ENCODE peak calls at places on chromosomes 5 and 9, in seven cellular contexts. N is GM13977; R is sciatic nerve; I is DMS 273 treated with DMSO at 0.1 percent for 48 hours; T is kidney glomerular epithelial cell; P is activated CD4-positive, CD25-positive, alpha-beta regulatory T cell treated with anti-CD3 and anti-CD28 coated beads, Interleukin-2, amount 50 U/mL, for 16 hours; C is left ventricle myocardium superior. E is an unnamed sample.

GRCh38 chr9:131714161-131714646 is 25.7 kb downstream of the RAPGEF1 start:
- DNase-seq in P (no peak), T (peak), C (peak), I (no peak), N (no peak), R (no peak), E (no peak)

GRCh38 chr9:88988796-88989641 is 2.2 kb upstream of the S1PR3 start:
- DNase-seq in T (peak), C (no peak), I (no peak), R (no peak), P (no peak), N (peak), E (no peak)

GRCh38 chr5:1017691-1018455 is 9.3 kb downstream of the NKD2 start:
- DNase-seq in C (peak), R (no peak), P (no peak), T (no peak), N (no peak), I (no peak), E (no peak)

GRCh38 chr5:36655171-36655570 is 48.8 kb downstream of the SLC1A3 start:
- DNase-seq in T (no peak), P (no peak), R (no peak), I (no peak), N (no peak), C (no peak), E (no peak)

GRCh38 chr9:16869961-16870605 is 387 bp downstream of the BNC2 start:
- DNase-seq in N (no peak), R (no peak), C (peak), I (no peak), P (no peak), T (peak), E (no peak)

GRCh38 chr9:84024041-84024575 is 43.5 kb downstream of the RMI1 start:
- DNase-seq in I (no peak), C (no peak), T (no peak), R (no peak), N (no peak), P (no peak), E (no peak)

GRCh38 chr9:10173561-10173960 is 439.2 kb downstream of the PTPRD start:
- DNase-seq in I (no peak), P (no peak), R (no peak), C (no peak), N (no peak), T (no peak), E (no peak)

GRCh38 chr5:181051841-181052525 is 11.9 kb downstream of the BTNL9 start:
- DNase-seq in I (no peak), N (no peak), T (no peak), C (no peak), P (no peak), R (no peak), E (no peak)

GRCh38 chr5:72209515-72210115 is 102.3 kb downstream of the MAP1B start:
- DNase-seq in I (peak), T (no peak), P (no peak), C (no peak), N (no peak), R (no peak), E (no peak)

GRCh38 chr5:177071671-177072385 is 14.9 kb upstream of the FGFR4 start:
- DNase-seq in C (no peak), N (peak), P (peak), T (peak), R (peak), I (peak), E (peak)

GRCh38 chr5:92868442-92868841 is 712.6 kb downstream of the NR2F1-AS1 start:
- DNase-seq in R (no peak), N (no peak), T (no peak), P (no peak), I (no peak), C (no peak), E (no peak)

GRCh38 chr9:136387217-136387616 is 12.8 kb downstream of the SNAPC4 start:
- DNase-seq in N (no peak), T (no peak), C (no peak), P (no peak), I (no peak), R (no peak), E (no peak)

GRCh38 chr9:36141288-36141687 is 4.8 kb downstream of the GLIPR2 start:
- DNase-seq in C (no peak), R (no peak), N (no peak), T (peak), P (no peak), I (no peak), E (no peak)

GRCh38 chr5:133113331-133114061 is 61.7 kb downstream of the HSPA4 start:
- DNase-seq in R (no peak), T (peak), C (no peak), N (no peak), I (no peak), P (no peak), E (no peak)

GRCh38 chr5:139635606-139636206 is 12.4 kb upstream of the CXXC5 start:
- DNase-seq in R (peak), T (no peak), P (no peak), N (peak), I (peak), C (peak), E (no peak)

GRCh38 chr5:87121315-87122170 is 146.1 kb upstream of the RASA1 start:
- DNase-seq in I (no peak), P (peak), R (no peak), T (peak), N (peak), C (no peak), E (peak)

GRCh38 chr5:109700516-109701174 is 10.9 kb downstream of the MAN2A1 start:
- DNase-seq in N (no peak), R (no peak), T (no peak), I (no peak), P (no peak), C (no peak), E (no peak)

GRCh38 chr9:2576631-2577030 is 45.0 kb upstream of the VLDLR start:
- DNase-seq in R (no peak), P (no peak), C (no peak), N (no peak), I (no peak), T (no peak), E (no peak)

GRCh38 chr5:125487231-125487630 is 740.8 kb upstream of the ZNF608 start:
- DNase-seq in C (no peak), R (no peak), P (no peak), N (no peak), I (no peak), T (no peak), E (no peak)

GRCh38 chr9:18531127-18531526 is 57.2 kb downstream of the ADAMTSL1 start:
- DNase-seq in N (no peak), C (no peak), T (no peak), P (no peak), I (no peak), R (no peak), E (no peak)

GRCh38 chr9:101628173-101628572 is 33.4 kb upstream of the PPP3R2 start:
- DNase-seq in C (no peak), P (no peak), R (no peak), N (no peak), I (no peak), T (peak), E (no peak)

GRCh38 chr5:61274561-61274960 is 57.5 kb upstream of the ZSWIM6 start:
- DNase-seq in T (no peak), I (no peak), P (no peak), C (no peak), N (no peak), R (no peak), E (no peak)

GRCh38 chr9:78985084-78985738 is 586.6 kb upstream of the TLE4 start:
- DNase-seq in R (no peak), P (no peak), N (no peak), C (no peak), I (no peak), T (peak), E (no peak)

GRCh38 chr5:135508496-135509005 is 27.2 kb downstream of the NEUROG1 start:
- DNase-seq in I (no peak), R (no peak), T (no peak), C (no peak), P (no peak), N (no peak), E (no peak)

GRCh38 chr5:5416733-5417132 is 5.7 kb upstream of the ICE1 start:
- DNase-seq in C (no peak), P (no peak), N (no peak), T (no peak), I (no peak), R (no peak), E (no peak)

E was measured in KG1.